ENCODE peak calls at places on chromosome 1, in seven cellular contexts. E, F, A, O, G, U and K are unnamed samples.

GRCh38 chr1:6111991-6112689 is 66.5 kb downstream of the KCNAB2 start:
- DNase-seq in E (no peak), F (no peak), A (no peak), G (no peak), U (no peak), O (no peak), K (no peak)

GRCh38 chr1:36781098-36781497 is 253.2 kb downstream of the GRIK3 start:
- DNase-seq in O (no peak), E (no peak), G (no peak), A (no peak), F (no peak), U (no peak), K (no peak)

GRCh38 chr1:52976183-52977035 is 49.3 kb downstream of the SCP2 start:
- DNase-seq in G (no peak), O (no peak), U (no peak), A (no peak), F (no peak), E (no peak), K (no peak)

GRCh38 chr1:218171302-218171893 is 113.7 kb upstream of the RRP15 start:
- DNase-seq in G (peak), O (no peak), A (peak), U (no peak), F (no peak), E (no peak), K (no peak)

GRCh38 chr1:18727956-18728355 is 97.3 kb downstream of the PAX7 start:
- DNase-seq in A (no peak), O (no peak), E (no peak), F (no peak), G (no peak), U (no peak), K (no peak)

GRCh38 chr1:96464159-96464558 is 257.4 kb upstream of the PTBP2 start:
- DNase-seq in F (no peak), A (no peak), G (no peak), O (no peak), U (no peak), E (no peak), K (no peak)

GRCh38 chr1:244273845-244274619 is 177.7 kb downstream of the ADSS2 start:
- DNase-seq in E (no peak), F (peak), O (no peak), A (no peak), U (peak), G (peak), K (peak)

GRCh38 chr1:223831755-223832636 is 13.8 kb downstream of the TP53BP2 start:
- DNase-seq in O (no peak), U (no peak), A (no peak), G (peak), E (no peak), F (no peak), K (no peak)

GRCh38 chr1:31771891-31772668 is 7.9 kb upstream of the ADGRB2 start:
- DNase-seq in E (peak), F (no peak), G (no peak), A (peak), U (no peak), O (no peak), K (no peak)